ENCODE peak calls at places on chromosomes 5 and 9, in seven cellular contexts. V is IMR-90, L is neuronal stem cell, U is H9, Z is trophoblast cell, Y is H1, S is mesenchymal stem cell. C is an unnamed sample.

GRCh38 chr5:64612349-64612961 is 77.8 kb upstream of the SHISAL2B start:
- DNase-seq in L (peak; percentile 59), V (peak; percentile 64), Y (no peak), Z (peak; percentile 75), U (peak; percentile 36), S (peak; percentile 69), C (peak; percentile 81)

GRCh38 chr9:122217640-122218039 is 11.1 kb downstream of the LHX6 start:
- DNase-seq in Y (no peak), Z (no peak), S (no peak), U (no peak), V (no peak), L (no peak), C (no peak)

GRCh38 chr9:72589684-72590555 is 68.5 kb downstream of the TMC1 start:
- DNase-seq in L (no peak), V (peak; percentile 16), S (no peak), Y (no peak), U (no peak), Z (peak; percentile 54), C (no peak)

GRCh38 chr9:127878001-127878651 is 651 bp upstream of the AK1 start:
- DNase-seq in Z (no peak), U (no peak), V (no peak), S (no peak), Y (peak; percentile 64), L (peak; percentile 46), C (peak; percentile 56)

GRCh38 chr9:91034521-91034920 is 232.9 kb downstream of the SYK start:
- DNase-seq in U (no peak), L (no peak), S (no peak), Z (no peak), Y (no peak), V (no peak), C (no peak)

GRCh38 chr9:82404484-82405280 is 416.1 kb downstream of the SPATA31D1 start:
- DNase-seq in L (no peak), Y (no peak), Z (no peak), U (no peak), V (peak; percentile 64), S (peak; percentile 50), C (no peak)

GRCh38 chr9:4762108-4762888 is 21.3 kb upstream of the AK3 start:
- DNase-seq in V (peak; percentile 73), Z (peak; percentile 92), Y (peak; percentile 85), U (peak; percentile 75), L (peak; percentile 66), S (peak; percentile 75), C (peak; percentile 83)

GRCh38 chr5:92962752-92963151 is 618.3 kb downstream of the NR2F1-AS1 start:
- DNase-seq in U (no peak), S (peak; percentile 33), Y (no peak), V (no peak), Z (no peak), L (no peak), C (no peak)

GRCh38 chr9:13721481-13722235 is 442.2 kb upstream of the MPDZ start:
- DNase-seq in V (peak; percentile 75), U (no peak), Z (peak; percentile 12), S (no peak), L (no peak), Y (no peak), C (no peak)

GRCh38 chr5:62596096-62596495 is 17.5 kb downstream of the LRRC70 start:
- DNase-seq in S (no peak), Z (peak; percentile 58), Y (no peak), V (peak; percentile 16), L (no peak), U (no peak), C (no peak)

GRCh38 chr9:125378778-125379177 is 117.2 kb downstream of the GAPVD1 start:
- DNase-seq in Z (no peak), L (no peak), Y (no peak), U (no peak), V (no peak), S (no peak), C (no peak)

GRCh38 chr9:91867740-91868139 is 82.3 kb downstream of the ROR2 start:
- DNase-seq in Y (no peak), S (no peak), L (no peak), V (no peak), U (no peak), Z (no peak), C (no peak)

GRCh38 chr5:154221371-154221896 is 30.9 kb downstream of the GALNT10 start:
- DNase-seq in S (peak; percentile 89), Z (peak; percentile 21), V (peak; percentile 89), Y (peak; percentile 41), L (no peak), U (no peak), C (peak; percentile 49)

GRCh38 chr5:68230285-68230684 is 14.7 kb downstream of the PIK3R1 start:
- DNase-seq in Y (no peak), Z (no peak), V (no peak), U (no peak), S (no peak), L (no peak), C (no peak)

GRCh38 chr9:96612966-96613589 is 6.6 kb downstream of the CDC14B start:
- DNase-seq in S (no peak), U (no peak), Y (no peak), Z (no peak), V (no peak), L (no peak), C (no peak)

GRCh38 chr9:16642421-16643109 is 227.9 kb downstream of the BNC2 start:
- DNase-seq in Z (no peak), U (no peak), V (peak; percentile 46), S (no peak), L (no peak), Y (no peak), C (no peak)

GRCh38 chr5:2611561-2612096 is 139.8 kb downstream of the IRX2 start:
- DNase-seq in S (no peak), U (no peak), L (no peak), Y (no peak), V (no peak), Z (peak; percentile 24), C (no peak)

GRCh38 chr5:73338201-73339126 is 110.1 kb downstream of the FOXD1 start:
- DNase-seq in V (peak; percentile 89), U (no peak), Y (no peak), S (peak; percentile 36), L (no peak), Z (no peak), C (no peak)

GRCh38 chr5:73337586-73337985 is 111.0 kb downstream of the FOXD1 start:
- DNase-seq in S (no peak), L (no peak), Z (no peak), V (no peak), U (no peak), Y (no peak), C (no peak)

GRCh38 chr5:73330613-73331012 is 118.0 kb downstream of the FOXD1 start:
- DNase-seq in V (no peak), U (no peak), Y (no peak), Z (no peak), L (no peak), S (no peak), C (no peak)

GRCh38 chr5:73336366-73336765 is 112.2 kb downstream of the FOXD1 start:
- DNase-seq in Z (no peak), U (no peak), Y (no peak), L (no peak), V (peak; percentile 58), S (no peak), C (no peak)

DNA sequence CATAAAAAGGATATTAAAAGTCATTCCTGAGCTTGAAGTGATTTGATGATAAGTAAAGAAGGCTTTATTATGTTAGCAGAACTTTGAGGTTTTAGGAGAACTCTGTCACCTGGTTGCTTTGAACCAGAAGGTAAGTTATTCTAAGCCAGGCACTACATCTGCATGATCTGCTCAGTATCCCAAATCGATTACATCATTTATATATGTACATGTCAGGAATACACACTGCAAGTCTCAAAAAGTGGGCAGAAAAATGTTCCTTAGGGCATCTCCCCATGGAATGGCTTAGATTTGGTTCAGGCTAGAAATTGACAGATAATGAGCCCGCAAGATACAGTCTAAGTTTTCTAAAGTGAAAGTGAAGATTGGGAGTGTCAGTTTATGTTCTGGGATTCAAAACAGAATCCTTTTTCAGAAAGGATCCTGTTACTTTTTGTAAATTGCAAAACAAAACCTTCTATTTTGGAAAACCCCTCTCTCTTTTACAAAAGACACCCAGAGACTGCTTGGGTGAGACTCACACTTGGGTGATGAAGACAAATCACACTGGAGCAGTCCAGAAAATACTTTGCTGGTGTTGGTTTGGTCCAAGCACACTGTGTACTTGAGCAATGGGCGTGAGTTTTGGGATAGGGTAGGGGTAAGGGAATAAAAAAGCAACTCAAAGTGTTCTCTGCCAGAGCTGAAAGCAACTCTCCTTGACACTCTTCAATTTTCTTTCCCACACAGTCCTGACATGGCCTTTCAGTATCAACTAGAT is 114.5 kb downstream of the FOXD1 start:
- DNase-seq in Y (no peak), Z (no peak), U (no peak), V (no peak), S (no peak), L (no peak), C (no peak)
- H3K18ac ChIP-seq in Y (no peak overlapping the region), Z (no peak overlapping the region), U (no peak overlapping the region), V (peak overlapping the region; percentile 20), S (no peak overlapping the region), L (no peak overlapping the region), C (no peak overlapping the region)

GRCh38 chr5:147208134-147208533 is 26.7 kb upstream of the STK32A start:
- DNase-seq in Z (no peak), Y (no peak), V (no peak), U (no peak), L (no peak), S (no peak), C (no peak)
- H2BK120ac ChIP-seq in Z (no peak overlapping the region), Y (no peak overlapping the region), V (no peak overlapping the region), U (no peak overlapping the region), L (no peak overlapping the region), S (no peak overlapping the region), C (no peak overlapping the region)

GRCh38 chr9:135246248-135247173 is 159.0 kb downstream of the OLFM1 start:
- DNase-seq in L (no peak), V (no peak), Y (no peak), Z (no peak), U (no peak), S (no peak), C (no peak)

GRCh38 chr9:135243201-135244190 is 156.0 kb downstream of the OLFM1 start:
- DNase-seq in Z (no peak), U (no peak), V (no peak), Y (no peak), L (no peak), S (no peak), C (no peak)

GRCh38 chr9:135244271-135244691 is 156.8 kb downstream of the OLFM1 start:
- DNase-seq in U (no peak), S (no peak), V (no peak), L (no peak), Y (no peak), Z (no peak), C (no peak)

GRCh38 chr9:135245482-135246247 is 158.2 kb downstream of the OLFM1 start:
- DNase-seq in V (no peak), S (no peak), L (no peak), Z (no peak), U (no peak), Y (no peak), C (no peak)

GRCh38 chr9:135244751-135245221 is 157.3 kb downstream of the OLFM1 start:
- DNase-seq in V (no peak), L (no peak), U (no peak), Y (no peak), Z (no peak), S (no peak), C (no peak)
- H3K18ac ChIP-seq in V (no peak overlapping the region), L (peak overlapping the region; percentile 82), U (no peak overlapping the region), Y (no peak overlapping the region), Z (no peak overlapping the region), S (no peak overlapping the region), C (no peak overlapping the region)

DNA sequence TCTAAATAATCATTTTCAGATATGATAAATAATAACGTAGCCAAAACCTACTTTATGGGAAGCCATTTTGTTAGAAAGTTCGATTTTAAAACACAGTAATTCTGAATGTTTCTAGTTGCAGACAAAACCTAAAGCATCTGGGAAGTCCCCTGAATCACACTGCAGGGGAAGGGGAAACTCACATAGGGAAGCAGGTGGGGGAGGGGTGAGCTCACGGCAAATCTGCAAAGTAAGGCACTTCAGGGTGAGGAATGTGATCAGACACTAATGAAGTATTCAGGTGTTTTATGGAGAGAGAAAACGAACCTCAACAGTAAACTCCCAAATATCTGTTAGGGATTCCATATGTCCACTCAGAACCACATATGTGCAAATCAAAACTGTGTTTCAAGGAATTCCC is 70.7 kb downstream of the EPB41L4A start:
- DNase-seq in U (no peak), S (no peak), V (no peak), Z (no peak), L (no peak), Y (no peak), C (peak; percentile 56)
- H2BK120ac ChIP-seq in U (no peak overlapping the region), S (no peak overlapping the region), V (no peak overlapping the region), Z (no peak overlapping the region), L (no peak overlapping the region), Y (no peak overlapping the region), C (no peak overlapping the region)